ENCODE peak calls at places on chromosome X, in seven cellular contexts. N, B, T, V, X, G and L are unnamed samples.
A peak's percentile ranks its signal among the peaks of the same experiment; 100 is the strongest.

GRCh38 chrX:147953976-147954375 is 27.2 kb upstream of the FMR1NB start:
- DNase-seq in N (no peak), B (no peak), T (no peak), V (no peak), X (no peak), G (no peak), L (no peak)

GRCh38 chrX:10622197-10622596 is 1.8 kb upstream of the MID1 start:
- DNase-seq in N (no peak), B (no peak), T (no peak), V (no peak), X (no peak), G (no peak), L (no peak)

GRCh38 chrX:119235872-119236598 is at the start of gene PGRMC1:
- DNase-seq in N (peak; percentile 72), B (peak; percentile 20), T (peak; percentile 78), V (peak; percentile 73), X (peak; percentile 52), G (peak; percentile 73), L (peak; percentile 57)

GRCh38 chrX:24355095-24355494 is 5.3 kb upstream of the SUPT20HL1 start:
- DNase-seq in N (no peak), B (no peak), T (no peak), V (no peak), X (no peak), G (no peak), L (no peak)

GRCh38 chrX:97672608-97673007 is 788.9 kb downstream of the RPA4 start:
- DNase-seq in N (no peak), B (no peak), T (no peak), V (no peak), X (no peak), G (no peak), L (no peak)

GRCh38 chrX:55867254-55867653 is 149.7 kb downstream of the RRAGB start:
- DNase-seq in N (no peak), B (no peak), T (no peak), V (no peak), X (peak; percentile 0), G (no peak), L (no peak)

GRCh38 chrX:113514906-113515305 is 674.3 kb upstream of the AMOT start:
- DNase-seq in N (no peak), B (no peak), T (no peak), V (no peak), X (no peak), G (no peak), L (no peak)

GRCh38 chrX:130083656-130084382 is 26.5 kb downstream of the ELF4 start:
- DNase-seq in N (no peak), B (no peak), T (no peak), V (no peak), X (no peak), G (no peak), L (no peak)

GRCh38 chrX:149916745-149917392 is 12.5 kb upstream of the HSFX4 start:
- DNase-seq in N (no peak), B (no peak), T (no peak), V (no peak), X (no peak), G (no peak), L (no peak)

GRCh38 chrX:8730812-8731578 is 942 bp downstream of the ANOS1 start:
- DNase-seq in N (no peak), B (no peak), T (peak; percentile 60), V (no peak), X (no peak), G (peak; percentile 13), L (no peak)

GRCh38 chrX:9668537-9668936 is 97.1 kb downstream of the GPR143 start:
- DNase-seq in N (no peak), B (no peak), T (no peak), V (no peak), X (no peak), G (no peak), L (no peak)

GRCh38 chrX:107752037-107752436 is 23.6 kb downstream of the TSC22D3 start:
- DNase-seq in N (no peak), B (no peak), T (no peak), V (no peak), X (no peak), G (no peak), L (no peak)